ENCODE peak calls at places on chromosomes 2 and 18, in ten cellular contexts. D is psoas muscle; A is fibroblast of mammary gland; K is CD8-positive, alpha-beta T cell; T is tibial nerve; W is pancreas; G is AG04449; Y is AG04450; E is A549; I is left lung. B is an unnamed sample.

GRCh38 chr2:232292395-232293154 is 86.0 kb upstream of the ALPP start:
- DNase-seq in D (no peak), A (peak; percentile 66), K (peak; percentile 31), T (peak; percentile 50), W (peak; percentile 23), G (no peak), Y (peak; percentile 20), E (peak; percentile 47), I (peak; percentile 63), B (no peak)

GRCh38 chr2:137178955-137179377 is 413.6 kb downstream of the THSD7B start:
- DNase-seq in D (no peak), A (peak; percentile 89), K (no peak), T (no peak), W (no peak), G (peak; percentile 28), Y (no peak), E (no peak), I (no peak), B (no peak)

GRCh38 chr2:134300585-134300984 is 46.7 kb downstream of the MGAT5 start:
- DNase-seq in D (no peak), A (no peak), K (no peak), T (no peak), W (no peak), G (no peak), Y (no peak), E (no peak), I (no peak), B (no peak)

GRCh38 chr2:23199115-23199918 is 185.7 kb upstream of the KLHL29 start:
- DNase-seq in D (no peak), A (peak; percentile 30), K (no peak), T (no peak), W (no peak), G (no peak), Y (no peak), E (peak; percentile 13), I (no peak), B (no peak)

GRCh38 chr2:38750011-38750792 is 959 bp downstream of the SRSF7 start:
- DNase-seq in D (peak; percentile 74), A (peak; percentile 25), K (peak; percentile 45), T (no peak), W (peak; percentile 55), G (no peak), Y (no peak), E (no peak), I (peak; percentile 67), B (no peak)

GRCh38 chr2:68287580-68288441 is 31.9 kb downstream of the CNRIP1 start:
- DNase-seq in D (no peak), A (peak; percentile 65), K (no peak), T (peak; percentile 33), W (peak; percentile 24), G (no peak), Y (no peak), E (no peak), I (peak; percentile 53), B (no peak)

GRCh38 chr2:224802407-224802806 is 86.2 kb upstream of the CCDC195 start:
- DNase-seq in D (no peak), A (peak; percentile 52), K (no peak), T (no peak), W (no peak), G (no peak), Y (no peak), E (no peak), I (no peak), B (peak; percentile 39)

GRCh38 chr18:40375811-40376210 is 1579.2 kb upstream of the PIK3C3 start:
- DNase-seq in D (no peak), A (no peak), K (no peak), T (no peak), W (no peak), G (no peak), Y (no peak), E (no peak), I (no peak), B (no peak)

GRCh38 chr2:114729025-114729424 is 286.6 kb downstream of the DPP10 start:
- DNase-seq in D (no peak), A (no peak), K (no peak), T (no peak), W (no peak), G (no peak), Y (no peak), E (no peak), I (no peak), B (no peak)
- TF ChIP-seq CTCF in D (no peak), A (no peak), K (no peak), T (no peak), W (no peak), G (no peak), Y (no peak), E (peak; percentile 22), I (no peak), B (no peak)

GRCh38 chr2:37459095-37459981 is 114.9 kb downstream of the QPCT start:
- DNase-seq in D (no peak), A (peak; percentile 86), K (no peak), T (no peak), W (no peak), G (no peak), Y (peak; percentile 39), E (no peak), I (no peak), B (no peak)

GRCh38 chr2:37457401-37457901 is 113.0 kb downstream of the QPCT start:
- DNase-seq in D (no peak), A (peak; percentile 46), K (no peak), T (no peak), W (no peak), G (no peak), Y (peak; percentile 15), E (no peak), I (no peak), B (no peak)

GRCh38 chr2:37458133-37458532 is 113.7 kb downstream of the QPCT start:
- DNase-seq in D (no peak), A (no peak), K (no peak), T (no peak), W (no peak), G (no peak), Y (no peak), E (no peak), I (no peak), B (no peak)

GRCh38 chr2:37454851-37455762 is 110.7 kb downstream of the QPCT start:
- DNase-seq in D (no peak), A (peak; percentile 72), K (no peak), T (no peak), W (no peak), G (no peak), Y (no peak), E (no peak), I (no peak), B (no peak)

GRCh38 chr2:37456479-37456878 is 112.0 kb downstream of the QPCT start:
- DNase-seq in D (peak; percentile 42), A (no peak), K (peak; percentile 60), T (no peak), W (no peak), G (no peak), Y (no peak), E (no peak), I (no peak), B (no peak)
- H3K4me3 ChIP-seq in D (no peak overlapping the region), A (no peak overlapping the region), K (peak overlapping the region; percentile 28), T (no peak overlapping the region), W (no peak overlapping the region), G (no peak overlapping the region), Y (no peak overlapping the region), E (no peak overlapping the region), I (no peak overlapping the region), B (no peak overlapping the region)

GRCh38 chr2:47664817-47665216 is 118.1 kb upstream of the MSH6 start:
- DNase-seq in D (no peak), A (peak; percentile 5), K (no peak), T (no peak), W (no peak), G (no peak), Y (no peak), E (no peak), I (no peak), B (no peak)
- TF ChIP-seq CTCF in D (no peak), A (peak; percentile 15), K (no peak), T (no peak), W (no peak), G (no peak), Y (no peak), E (peak; percentile 22), I (no peak), B (no peak)

DNA sequence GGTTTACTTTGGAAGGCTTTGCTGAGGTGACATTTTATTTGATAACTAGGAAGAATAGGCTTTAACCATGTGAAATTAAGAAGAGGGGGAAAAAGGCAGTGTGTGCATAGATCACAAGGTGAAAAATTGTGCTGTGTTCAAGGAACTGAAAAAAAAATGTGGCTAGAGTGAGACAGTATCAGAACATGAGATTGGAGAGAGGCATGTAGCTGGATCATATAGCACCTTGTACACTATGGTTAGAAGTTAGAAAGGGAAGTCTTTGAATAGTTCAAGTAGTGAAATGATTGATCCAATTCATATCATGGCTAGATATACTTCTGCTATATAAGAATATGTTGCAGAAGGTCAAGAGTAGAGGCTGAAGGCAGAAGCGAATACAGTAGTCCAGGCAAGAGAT is 12.3 kb upstream of the TNFRSF11A start:
- DNase-seq in D (no peak), A (no peak), K (no peak), T (no peak), W (no peak), G (no peak), Y (no peak), E (no peak), I (no peak), B (no peak)
- H3K4me3 ChIP-seq in D (no peak overlapping the region), A (no peak overlapping the region), K (no peak overlapping the region), T (no peak overlapping the region), W (no peak overlapping the region), G (no peak overlapping the region), Y (no peak overlapping the region), E (no peak overlapping the region), I (no peak overlapping the region), B (no peak overlapping the region)

GRCh38 chr2:211035548-211036185 is 479.3 kb downstream of the CPS1 start:
- DNase-seq in D (no peak), A (peak; percentile 40), K (no peak), T (peak; percentile 24), W (no peak), G (no peak), Y (no peak), E (no peak), I (no peak), B (no peak)
- TF ChIP-seq CTCF in D (peak; percentile 54), A (peak; percentile 65), K (no peak), T (peak; percentile 41), W (peak; percentile 61), G (no peak), Y (peak; percentile 52), E (peak; percentile 38), I (no peak), B (peak; percentile 60)

GRCh38 chr18:2573408-2573807 is 2.1 kb downstream of the NDC80 start:
- DNase-seq in D (no peak), A (no peak), K (no peak), T (no peak), W (no peak), G (no peak), Y (no peak), E (no peak), I (no peak), B (no peak)
- H3K4me3 ChIP-seq in D (no peak overlapping the region), A (peak overlapping the region; percentile 98), K (no peak overlapping the region), T (no peak overlapping the region), W (no peak overlapping the region), G (peak overlapping the region; percentile 67), Y (peak overlapping the region; percentile 89), E (peak overlapping the region; percentile 85), I (no peak overlapping the region), B (peak overlapping the region; percentile 74)

B was measured in kidney epithelial cell.